ENCODE peak calls at places on chromosomes 16 and 17, in nine cellular contexts. O, L, N, E, Q, M, D, B and C are unnamed samples.

GRCh38 chr16:8718753-8719386 is 44.5 kb downstream of the ABAT start:
- DNase-seq in O (no peak), Q (no peak), D (no peak), E (no peak), M (no peak), N (no peak), B (no peak), L (no peak), C (no peak)

GRCh38 chr16:83715217-83715920 is 92.4 kb upstream of the HSBP1 start:
- DNase-seq in L (no peak), D (no peak), O (no peak), B (peak), Q (peak), E (no peak), N (no peak), M (no peak), C (no peak)

GRCh38 chr17:33140413-33141099 is 148.9 kb downstream of the SPACA3 start:
- DNase-seq in N (no peak), D (no peak), Q (no peak), E (no peak), O (no peak), M (no peak), L (no peak), B (peak), C (no peak)

GRCh38 chr17:33809748-33810147 is 445.3 kb upstream of the CCL2 start:
- DNase-seq in L (no peak), N (no peak), Q (no peak), M (no peak), O (no peak), B (no peak), D (no peak), E (no peak), C (no peak)

GRCh38 chr16:4682616-4683254 is 10.6 kb upstream of the NUDT16L1 start:
- DNase-seq in B (no peak), D (peak), Q (no peak), N (peak), M (no peak), L (no peak), O (peak), E (peak), C (peak)

GRCh38 chr16:30407794-30408534 is 558 bp downstream of the ZNF771 start:
- DNase-seq in D (no peak), N (no peak), Q (no peak), O (no peak), L (no peak), E (no peak), B (no peak), M (peak), C (no peak)

GRCh38 chr17:80945736-80946135 is 45.9 kb upstream of the CHMP6 start:
- DNase-seq in B (no peak), E (no peak), M (no peak), Q (peak), N (no peak), O (no peak), L (no peak), D (peak), C (no peak)

GRCh38 chr16:58094791-58095574 is 34.2 kb downstream of the CFAP20 start:
- DNase-seq in D (no peak), Q (no peak), E (no peak), M (no peak), N (no peak), B (no peak), L (no peak), O (no peak), C (no peak)

GRCh38 chr17:19470529-19471261 is 59.7 kb downstream of the RNF112 start:
- DNase-seq in D (no peak), B (peak), Q (peak), M (peak), E (no peak), N (no peak), O (no peak), L (no peak), C (peak)

GRCh38 chr17:7004398-7005253 is 7.8 kb upstream of the RNASEK start:
- DNase-seq in O (peak), L (no peak), D (peak), B (peak), N (no peak), Q (peak), M (peak), E (peak), C (peak)

GRCh38 chr16:2467301-2468141 is 3.6 kb upstream of the NTN3 start:
- DNase-seq in B (peak), M (peak), D (peak), L (no peak), O (peak), E (peak), N (no peak), Q (peak), C (peak)